ENCODE peak calls at places on chromosomes 7 and 10, in six cellular contexts. K, L, W, M, G and I are unnamed samples.

GRCh38 chr10:21398549-21399345 is 126.7 kb downstream of the SKIDA1 start:
- DNase-seq in K (no peak), W (no peak), L (peak; percentile 87), G (no peak), M (no peak), I (peak; percentile 61)

GRCh38 chr10:110681023-110681681 is 37.0 kb downstream of the RBM20 start:
- DNase-seq in K (no peak), M (no peak), W (peak; percentile 39), G (no peak), L (peak; percentile 37), I (peak; percentile 31)

GRCh38 chr7:26472971-26473370 is 181.3 kb downstream of the SNX10 start:
- DNase-seq in G (no peak), W (no peak), M (no peak), K (no peak), L (no peak), I (no peak)

GRCh38 chr10:21194510-21194993 is 297.4 kb upstream of the NEBL start:
- DNase-seq in M (no peak), K (no peak), W (peak; percentile 66), L (peak; percentile 85), G (no peak), I (peak; percentile 53)

GRCh38 chr10:93746844-93747284 is 10.9 kb upstream of the LGI1 start:
- DNase-seq in L (peak; percentile 94), W (peak; percentile 85), K (no peak), G (no peak), M (no peak), I (peak; percentile 96)

GRCh38 chr10:52452600-52453493 is 138.8 kb downstream of the DKK1 start:
- DNase-seq in L (peak; percentile 71), W (no peak), M (no peak), G (no peak), K (no peak), I (no peak)

GRCh38 chr10:31074357-31075065 is 42.8 kb upstream of the ZNF438 start:
- DNase-seq in W (no peak), M (no peak), L (no peak), G (no peak), K (no peak), I (no peak)

GRCh38 chr10:110650265-110650668 is 6.1 kb downstream of the RBM20 start:
- DNase-seq in K (no peak), M (no peak), L (no peak), W (no peak), G (no peak), I (no peak)

GRCh38 chr7:73828107-73828803 is 2.5 kb upstream of the CLDN4 start:
- DNase-seq in W (peak; percentile 37), M (no peak), G (no peak), L (peak; percentile 92), K (no peak), I (no peak)

GRCh38 chr7:128153436-128153835 is 87.6 kb upstream of the LEP start:
- DNase-seq in W (no peak), L (no peak), G (no peak), M (peak; percentile 60), K (no peak), I (no peak)

GRCh38 chr10:90642136-90642535 is 215.7 kb downstream of the HTR7 start:
- DNase-seq in L (peak; percentile 23), G (no peak), M (no peak), W (peak; percentile 69), K (no peak), I (peak; percentile 15)

GRCh38 chr7:18866359-18867036 is 250.9 kb downstream of the TWIST1 start:
- DNase-seq in L (peak; percentile 93), K (no peak), G (peak; percentile 67), W (peak; percentile 100), M (peak; percentile 92), I (peak; percentile 98)

GRCh38 chr10:72567884-72568283 is 58.0 kb downstream of the MICU1 start:
- DNase-seq in W (peak; percentile 14), K (no peak), L (peak; percentile 48), G (no peak), M (no peak), I (peak; percentile 4)

GRCh38 chr7:38178004-38178694 is at the start of gene STARD3NL:
- DNase-seq in M (peak; percentile 98), K (peak; percentile 97), G (peak; percentile 100), W (peak; percentile 100), L (peak; percentile 99), I (peak; percentile 100)

GRCh38 chr10:102003541-102003940 is 52.4 kb downstream of the ARMH3 start:
- DNase-seq in G (no peak), L (no peak), W (peak; percentile 50), K (no peak), M (no peak), I (no peak)

GRCh38 chr10:88092975-88093374 is 229.6 kb downstream of the PTEN start:
- DNase-seq in L (no peak), W (no peak), G (no peak), K (no peak), M (no peak), I (no peak)

GRCh38 chr10:70656489-70656888 is 15.8 kb upstream of the ADAMTS14 start:
- DNase-seq in M (peak; percentile 61), K (peak; percentile 65), G (no peak), L (peak; percentile 100), W (peak; percentile 92), I (peak; percentile 99)

GRCh38 chr7:55063633-55064032 is 44.8 kb downstream of the EGFR start:
- DNase-seq in L (peak; percentile 51), G (no peak), W (no peak), K (no peak), M (no peak), I (peak; percentile 72)

GRCh38 chr7:55066479-55066878 is 47.7 kb downstream of the EGFR start:
- DNase-seq in L (no peak), G (no peak), W (no peak), K (no peak), M (no peak), I (peak; percentile 70)

GRCh38 chr7:55065079-55065478 is 46.3 kb downstream of the EGFR start:
- DNase-seq in M (no peak), G (no peak), W (peak; percentile 98), K (no peak), L (peak; percentile 89), I (peak; percentile 96)

GRCh38 chr7:55066938-55067337 is 48.1 kb downstream of the EGFR start:
- DNase-seq in W (no peak), L (no peak), G (no peak), K (no peak), M (no peak), I (no peak)

GRCh38 chr7:55065511-55066229 is 46.9 kb downstream of the EGFR start:
- DNase-seq in G (no peak), W (peak; percentile 90), K (no peak), M (no peak), L (peak; percentile 92), I (peak; percentile 92)
- TF ChIP-seq CTCF in G (no peak), W (peak; percentile 29), K (no peak), M (no peak), L (no peak), I (no peak)

GRCh38 chr10:100518761-100519241 is 860 bp downstream of the SEC31B start:
- DNase-seq in W (peak; percentile 73), G (peak; percentile 41), K (no peak), L (peak; percentile 73), M (no peak), I (peak; percentile 67)
- H3K4me3 ChIP-seq in W (peak overlapping the region; percentile 31), G (peak overlapping the region; percentile 64), K (peak overlapping the region; percentile 39), L (no peak overlapping the region), M (no peak overlapping the region), I (no peak overlapping the region)

DNA sequence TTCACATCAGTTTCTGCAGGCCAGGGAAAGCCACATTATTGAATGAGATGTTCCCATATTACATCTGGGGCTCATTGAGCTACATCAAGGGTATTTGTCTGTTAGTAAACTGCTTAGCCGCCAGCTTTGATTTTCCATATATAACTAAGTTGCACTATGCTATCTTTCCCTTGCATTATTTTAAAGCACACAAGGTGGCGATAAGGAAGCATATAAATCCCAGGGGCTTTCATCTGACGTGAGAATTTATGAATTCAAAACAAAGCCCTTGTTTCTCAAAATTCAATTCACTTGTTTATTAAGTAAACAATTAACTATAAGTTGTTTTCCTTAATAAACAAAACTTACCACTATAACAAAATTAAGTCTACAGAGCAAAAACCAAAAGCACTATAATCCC is 334.1 kb upstream of the TPK1 start:
- DNase-seq in K (no peak), M (no peak), W (no peak), G (no peak), L (peak; percentile 46), I (no peak)
- TF ChIP-seq CTCF in K (peak; percentile 4), M (no peak), W (no peak), G (no peak), L (peak; percentile 61), I (no peak)

DNA sequence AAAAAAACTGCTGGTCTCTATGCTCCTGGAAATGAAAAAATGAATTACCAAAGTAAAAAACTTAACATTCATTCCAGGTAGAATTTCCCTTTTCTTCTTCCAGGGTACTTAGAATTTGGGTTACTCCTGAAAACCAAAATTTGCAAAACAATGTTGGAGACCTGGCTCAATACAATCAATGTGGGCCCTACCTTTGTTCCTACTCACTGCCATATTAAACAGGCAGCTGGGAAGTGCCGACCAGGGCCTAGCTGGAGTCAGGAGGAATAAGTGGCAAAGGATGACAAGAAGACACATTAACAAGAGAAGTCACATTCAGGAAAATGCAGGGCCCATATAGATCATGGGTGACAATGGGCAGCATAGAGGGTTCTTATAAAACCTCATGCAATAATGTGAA is 6.4 kb upstream of the AGK start:
- DNase-seq in G (no peak), L (no peak), W (no peak), K (no peak), M (no peak), I (no peak)
- H3K4me3 ChIP-seq in G (no peak overlapping the region), L (no peak overlapping the region), W (no peak overlapping the region), K (no peak overlapping the region), M (no peak overlapping the region), I (no peak overlapping the region)

DNA sequence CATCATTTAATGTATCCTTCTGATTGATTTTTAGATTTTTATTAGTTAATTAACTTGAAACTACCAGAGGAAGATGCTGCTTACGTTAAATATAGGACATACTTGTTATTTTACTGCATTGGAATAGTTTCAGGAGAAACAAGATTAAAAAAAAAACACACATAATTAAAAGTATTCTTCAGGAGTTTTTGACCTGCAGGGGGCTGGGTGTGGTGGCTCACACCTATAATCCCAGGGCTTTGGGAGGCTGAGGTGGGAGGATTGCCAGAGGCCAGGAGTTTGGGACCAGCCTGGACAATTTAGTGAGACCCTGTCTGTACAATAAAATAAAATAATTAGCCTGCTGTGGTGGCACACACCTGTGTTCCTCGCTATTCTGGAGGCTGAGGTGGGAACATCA is 10.7 kb downstream of the CBLL1 start:
- DNase-seq in W (no peak), G (no peak), M (no peak), L (peak; percentile 13), K (no peak), I (no peak)
- TF ChIP-seq CTCF in W (peak; percentile 3), G (no peak), M (no peak), L (peak; percentile 52), K (no peak), I (peak; percentile 15)

GRCh38 chr7:936131-937054 is 18.1 kb downstream of the ADAP1 start:
- DNase-seq in M (no peak), K (peak; percentile 55), L (peak; percentile 31), G (no peak), W (no peak), I (peak; percentile 64)
- H3K4me3 ChIP-seq in M (no peak overlapping the region), K (no peak overlapping the region), L (no peak overlapping the region), G (no peak overlapping the region), W (no peak overlapping the region), I (no peak overlapping the region)

GRCh38 chr7:17242504-17242903 is 55.9 kb upstream of the AHR start:
- DNase-seq in L (no peak), W (no peak), G (no peak), M (no peak), K (no peak), I (no peak)
- TF ChIP-seq CTCF in L (no peak), W (no peak), G (no peak), M (no peak), K (no peak), I (no peak)